ENCODE peak calls at places on chromosomes 6 and 20, in seven cellular contexts. One of them, this sample, is unnamed.

GRCh38 chr6:3881722-3882421 is 32.7 kb downstream of the FAM50B start:
- DNase-seq in HepG2: no peak
- DNase-seq in suprapubic skin: no peak
- DNase-seq in stomach: no peak
- DNase-seq in transverse colon: no peak
- DNase-seq in ovary: no peak
- DNase-seq in tibial nerve: no peak
- DNase-seq in this sample: no peak

GRCh38 chr6:27726620-27727023 is 185.6 kb downstream of the OR2B2 start:
- DNase-seq in transverse colon: no peak
- DNase-seq in suprapubic skin: no peak
- DNase-seq in HepG2: peak; percentile 38
- DNase-seq in ovary: no peak
- DNase-seq in stomach: no peak
- DNase-seq in tibial nerve: no peak
- DNase-seq in this sample: no peak

GRCh38 chr6:37538107-37538506 is 38.4 kb upstream of the CCDC167 start:
- DNase-seq in transverse colon: no peak
- DNase-seq in HepG2: peak; percentile 39
- DNase-seq in stomach: no peak
- DNase-seq in tibial nerve: no peak
- DNase-seq in suprapubic skin: no peak
- DNase-seq in ovary: no peak
- DNase-seq in this sample: no peak

GRCh38 chr20:3754258-3754595 is 13.3 kb downstream of the ADISSP start:
- DNase-seq in ovary: no peak
- DNase-seq in transverse colon: no peak
- DNase-seq in suprapubic skin: no peak
- DNase-seq in tibial nerve: no peak
- DNase-seq in HepG2: no peak
- DNase-seq in stomach: no peak
- DNase-seq in this sample: peak; percentile 65

GRCh38 chr20:49766979-49767419 is 45.6 kb upstream of the SLC9A8 start:
- DNase-seq in stomach: no peak
- DNase-seq in HepG2: no peak
- DNase-seq in tibial nerve: no peak
- DNase-seq in ovary: no peak
- DNase-seq in suprapubic skin: no peak
- DNase-seq in transverse colon: no peak
- DNase-seq in this sample: no peak

GRCh38 chr6:120282005-120282404 is 932.4 kb upstream of the MAN1A1 start:
- DNase-seq in tibial nerve: no peak
- DNase-seq in suprapubic skin: no peak
- DNase-seq in transverse colon: no peak
- DNase-seq in HepG2: no peak
- DNase-seq in stomach: no peak
- DNase-seq in ovary: no peak
- DNase-seq in this sample: no peak

GRCh38 chr6:40743690-40744446 is 156.7 kb upstream of the LRFN2 start:
- DNase-seq in suprapubic skin: no peak
- DNase-seq in tibial nerve: no peak
- DNase-seq in stomach: no peak
- DNase-seq in transverse colon: no peak
- DNase-seq in HepG2: no peak
- DNase-seq in ovary: no peak
- DNase-seq in this sample: no peak

GRCh38 chr20:51346686-51347485 is 195.6 kb downstream of the NFATC2 start:
- DNase-seq in ovary: no peak
- DNase-seq in tibial nerve: no peak
- DNase-seq in stomach: no peak
- DNase-seq in suprapubic skin: peak; percentile 9
- DNase-seq in HepG2: no peak
- DNase-seq in transverse colon: no peak
- DNase-seq in this sample: peak; percentile 25

GRCh38 chr6:36998723-36999466 is 6.6 kb upstream of the FGD2 start:
- DNase-seq in tibial nerve: no peak
- DNase-seq in stomach: no peak
- DNase-seq in ovary: no peak
- DNase-seq in transverse colon: no peak
- DNase-seq in suprapubic skin: no peak
- DNase-seq in HepG2: no peak
- DNase-seq in this sample: no peak

GRCh38 chr20:11850901-11851300 is 66.8 kb upstream of the BTBD3 start:
- DNase-seq in stomach: no peak
- DNase-seq in transverse colon: no peak
- DNase-seq in tibial nerve: no peak
- DNase-seq in ovary: no peak
- DNase-seq in suprapubic skin: no peak
- DNase-seq in HepG2: no peak
- DNase-seq in this sample: no peak

GRCh38 chr6:34610819-34611477 is 54.8 kb upstream of the SPDEF start:
- DNase-seq in suprapubic skin: no peak
- DNase-seq in HepG2: peak; percentile 31
- DNase-seq in stomach: peak; percentile 32
- DNase-seq in ovary: no peak
- DNase-seq in transverse colon: no peak
- DNase-seq in tibial nerve: no peak
- DNase-seq in this sample: no peak

GRCh38 chr6:108565893-108566292 is 5.2 kb downstream of the FOXO3 start:
- DNase-seq in stomach: no peak
- DNase-seq in tibial nerve: peak; percentile 84
- DNase-seq in HepG2: peak; percentile 81
- DNase-seq in ovary: peak; percentile 84
- DNase-seq in transverse colon: peak; percentile 36
- DNase-seq in suprapubic skin: peak; percentile 82
- DNase-seq in this sample: peak; percentile 90

DNA sequence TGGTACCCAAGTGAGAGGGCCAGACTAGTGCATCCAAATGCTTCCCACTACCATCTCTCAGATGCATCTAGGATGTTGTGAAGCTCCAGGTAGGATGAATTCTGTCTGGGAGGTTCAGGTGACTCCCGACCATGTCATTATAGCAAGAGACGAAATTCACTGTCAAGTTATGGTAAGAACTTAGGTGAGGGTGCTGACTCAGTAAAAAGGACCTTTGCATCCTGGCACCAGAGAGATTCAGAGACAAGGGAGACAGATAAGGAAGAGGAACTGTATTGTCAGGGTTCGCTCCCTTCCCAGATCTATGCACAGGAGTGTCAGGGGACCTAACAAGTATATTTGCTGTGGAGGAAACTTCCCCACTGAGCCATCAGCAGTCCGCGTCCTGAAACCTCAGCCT is 11.2 kb upstream of the PRIM2 start:
- DNase-seq in tibial nerve: no peak
- DNase-seq in suprapubic skin: no peak
- DNase-seq in stomach: no peak
- DNase-seq in HepG2: no peak
- DNase-seq in transverse colon: no peak
- DNase-seq in ovary: no peak
- DNase-seq in this sample: no peak
- H3K27ac ChIP-seq in tibial nerve: no peak overlapping the region
- H3K27ac ChIP-seq in suprapubic skin: no peak overlapping the region
- H3K27ac ChIP-seq in stomach: no peak overlapping the region
- H3K27ac ChIP-seq in HepG2: no peak overlapping the region
- H3K27ac ChIP-seq in transverse colon: peak overlapping the region; percentile 86
- H3K27ac ChIP-seq in ovary: no peak overlapping the region
- H3K27ac ChIP-seq in this sample: peak overlapping the region; percentile 66

DNA sequence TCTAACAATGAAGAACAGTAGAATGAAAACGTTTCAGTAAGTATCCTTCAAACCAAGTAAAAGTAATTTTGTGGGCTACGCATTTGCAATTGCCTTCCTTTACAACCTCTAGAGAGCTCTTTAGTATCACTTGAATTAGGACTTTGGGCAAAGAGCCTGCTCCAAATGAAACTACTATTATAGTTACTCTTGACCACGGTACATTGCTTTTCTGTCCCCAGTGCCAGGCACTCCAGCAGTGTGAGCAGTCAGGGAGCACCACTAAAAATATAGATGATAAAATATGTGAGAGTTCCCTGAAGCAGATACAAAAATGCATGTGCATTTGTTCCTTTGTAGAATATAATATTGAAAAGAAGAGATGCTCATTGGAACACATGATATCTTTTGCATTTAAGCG is 450.1 kb upstream of the MANEA start:
- DNase-seq in ovary: no peak
- DNase-seq in suprapubic skin: no peak
- DNase-seq in tibial nerve: no peak
- DNase-seq in HepG2: no peak
- DNase-seq in stomach: no peak
- DNase-seq in transverse colon: no peak
- DNase-seq in this sample: no peak
- H3K4me3 ChIP-seq in ovary: no peak overlapping the region
- H3K4me3 ChIP-seq in suprapubic skin: no peak overlapping the region
- H3K4me3 ChIP-seq in tibial nerve: no peak overlapping the region
- H3K4me3 ChIP-seq in HepG2: no peak overlapping the region
- H3K4me3 ChIP-seq in stomach: no peak overlapping the region
- H3K4me3 ChIP-seq in transverse colon: no peak overlapping the region
- H3K4me3 ChIP-seq in this sample: no peak overlapping the region

GRCh38 chr20:62362590-62362940 is 4.5 kb downstream of the LAMA5 start:
- DNase-seq in ovary: peak; percentile 16
- DNase-seq in HepG2: no peak
- DNase-seq in transverse colon: peak; percentile 7
- DNase-seq in tibial nerve: no peak
- DNase-seq in stomach: no peak
- DNase-seq in suprapubic skin: no peak
- DNase-seq in this sample: no peak

GRCh38 chr20:62362991-62363919 is 3.9 kb downstream of the LAMA5 start:
- DNase-seq in stomach: no peak
- DNase-seq in tibial nerve: no peak
- DNase-seq in HepG2: no peak
- DNase-seq in transverse colon: peak; percentile 27
- DNase-seq in suprapubic skin: peak; percentile 60
- DNase-seq in ovary: peak; percentile 16
- DNase-seq in this sample: peak; percentile 90

GRCh38 chr20:62363920-62364851 is 2.9 kb downstream of the LAMA5 start:
- DNase-seq in transverse colon: peak; percentile 13
- DNase-seq in ovary: peak; percentile 27
- DNase-seq in suprapubic skin: peak; percentile 63
- DNase-seq in tibial nerve: no peak
- DNase-seq in HepG2: no peak
- DNase-seq in stomach: no peak
- DNase-seq in this sample: peak; percentile 68

GRCh38 chr20:62360854-62361798 is 6.0 kb downstream of the LAMA5 start:
- DNase-seq in tibial nerve: no peak
- DNase-seq in HepG2: no peak
- DNase-seq in transverse colon: no peak
- DNase-seq in suprapubic skin: peak; percentile 63
- DNase-seq in stomach: no peak
- DNase-seq in ovary: peak; percentile 27
- DNase-seq in this sample: peak; percentile 71

GRCh38 chr20:62361799-62362589 is 5.1 kb downstream of the LAMA5 start:
- DNase-seq in transverse colon: no peak
- DNase-seq in tibial nerve: no peak
- DNase-seq in stomach: no peak
- DNase-seq in HepG2: peak; percentile 60
- DNase-seq in ovary: peak; percentile 17
- DNase-seq in suprapubic skin: peak; percentile 66
- DNase-seq in this sample: peak; percentile 69
- TF ChIP-seq EP300 in transverse colon: no peak
- TF ChIP-seq EP300 in tibial nerve: no peak
- TF ChIP-seq EP300 in stomach: no peak
- TF ChIP-seq EP300 in HepG2: no peak
- TF ChIP-seq EP300 in ovary: no peak
- TF ChIP-seq EP300 in suprapubic skin: no peak
- TF ChIP-seq EP300 in this sample: no peak

GRCh38 chr6:169726049-169726400 is 1.7 kb upstream of the PHF10 start:
- DNase-seq in ovary: no peak
- DNase-seq in tibial nerve: no peak
- DNase-seq in suprapubic skin: no peak
- DNase-seq in transverse colon: no peak
- DNase-seq in stomach: no peak
- DNase-seq in HepG2: no peak
- DNase-seq in this sample: no peak

GRCh38 chr6:169724554-169725269 is 412 bp upstream of the PHF10 start:
- DNase-seq in ovary: peak; percentile 63
- DNase-seq in tibial nerve: peak; percentile 19
- DNase-seq in suprapubic skin: peak; percentile 72
- DNase-seq in transverse colon: peak; percentile 59
- DNase-seq in HepG2: peak; percentile 61
- DNase-seq in stomach: peak; percentile 55
- DNase-seq in this sample: peak; percentile 72

GRCh38 chr6:169723991-169724553 is at the start of gene PHF10:
- DNase-seq in transverse colon: peak; percentile 36
- DNase-seq in stomach: peak; percentile 33
- DNase-seq in tibial nerve: no peak
- DNase-seq in suprapubic skin: no peak
- DNase-seq in HepG2: no peak
- DNase-seq in ovary: peak; percentile 37
- DNase-seq in this sample: no peak

GRCh38 chr6:169726963-169727362 is 2.7 kb upstream of the PHF10 start:
- DNase-seq in HepG2: no peak
- DNase-seq in suprapubic skin: no peak
- DNase-seq in ovary: no peak
- DNase-seq in stomach: no peak
- DNase-seq in transverse colon: no peak
- DNase-seq in tibial nerve: no peak
- DNase-seq in this sample: no peak

GRCh38 chr6:169725270-169726048 is 1.2 kb upstream of the PHF10 start:
- DNase-seq in transverse colon: peak; percentile 57
- DNase-seq in suprapubic skin: peak; percentile 84
- DNase-seq in HepG2: peak; percentile 97
- DNase-seq in stomach: peak; percentile 65
- DNase-seq in tibial nerve: peak; percentile 50
- DNase-seq in ovary: peak; percentile 82
- DNase-seq in this sample: peak; percentile 86
- H3K27ac ChIP-seq in transverse colon: peak overlapping the region; percentile 94
- H3K27ac ChIP-seq in suprapubic skin: peak overlapping the region; percentile 96
- H3K27ac ChIP-seq in HepG2: peak overlapping the region; percentile 100
- H3K27ac ChIP-seq in stomach: peak overlapping the region; percentile 100
- H3K27ac ChIP-seq in tibial nerve: peak overlapping the region; percentile 87
- H3K27ac ChIP-seq in ovary: peak overlapping the region; percentile 86
- H3K27ac ChIP-seq in this sample: peak overlapping the region; percentile 93

DNA sequence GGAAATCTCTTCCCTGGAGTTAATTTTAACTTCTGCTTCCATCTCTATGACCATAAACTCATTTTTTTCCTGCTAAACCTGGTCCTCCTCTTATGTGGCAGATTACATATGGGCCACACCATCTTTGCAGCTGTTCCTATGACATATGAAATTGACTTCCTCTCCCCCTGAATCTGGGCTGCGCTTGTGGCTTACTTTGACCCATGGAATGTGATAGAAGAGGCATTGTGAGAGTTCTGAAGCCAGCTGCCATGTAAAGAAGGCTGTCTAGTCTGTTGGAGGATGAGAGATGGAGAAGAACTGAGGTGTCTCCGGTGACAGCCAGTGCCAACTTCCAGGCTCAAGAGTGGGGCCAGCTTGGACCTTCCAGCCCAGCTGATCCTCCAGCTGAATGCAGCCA is 100.1 kb downstream of the CDC5L start:
- DNase-seq in HepG2: no peak
- DNase-seq in ovary: no peak
- DNase-seq in transverse colon: no peak
- DNase-seq in tibial nerve: no peak
- DNase-seq in stomach: no peak
- DNase-seq in suprapubic skin: no peak
- DNase-seq in this sample: no peak
- H3K4me3 ChIP-seq in HepG2: no peak overlapping the region
- H3K4me3 ChIP-seq in ovary: no peak overlapping the region
- H3K4me3 ChIP-seq in transverse colon: no peak overlapping the region
- H3K4me3 ChIP-seq in tibial nerve: no peak overlapping the region
- H3K4me3 ChIP-seq in stomach: no peak overlapping the region
- H3K4me3 ChIP-seq in suprapubic skin: no peak overlapping the region
- H3K4me3 ChIP-seq in this sample: no peak overlapping the region